ENCODE peak calls at places on chromosomes 1 and 21, in four cellular contexts. S is left ventricle myocardium inferior, Z is fibroblast of lung, R is thoracic aorta. U is an unnamed sample.

GRCh38 chr1:93738926-93739325 is 57.3 kb upstream of the BCAR3 start:
- DNase-seq in S (no peak), Z (no peak), R (no peak), U (no peak)

GRCh38 chr21:42750737-42751530 is 97.5 kb downstream of the PDE9A start:
- DNase-seq in S (no peak), Z (no peak), R (no peak), U (no peak)

GRCh38 chr1:4961935-4962645 is 307.7 kb downstream of the AJAP1 start:
- DNase-seq in S (no peak), Z (no peak), R (no peak), U (no peak)

GRCh38 chr21:42836767-42837301 is 42.5 kb downstream of the WDR4 start:
- DNase-seq in S (no peak), Z (no peak), R (no peak), U (no peak)

GRCh38 chr1:177170756-177171535 is at the start of gene BRINP2:
- DNase-seq in S (peak), Z (peak), R (no peak), U (no peak)

GRCh38 chr21:28069446-28069845 is 923.2 kb downstream of the LTN1 start:
- DNase-seq in S (no peak), Z (peak), R (no peak), U (no peak)

GRCh38 chr1:165631403-165632151 is 543 bp downstream of the MGST3 start:
- DNase-seq in S (peak), Z (peak), R (peak), U (peak)

GRCh38 chr21:43306911-43307676 is 119.8 kb downstream of the SIK1 start:
- DNase-seq in S (peak), Z (peak), R (no peak), U (peak)

GRCh38 chr1:1014896-1015681 is 1.8 kb downstream of the ISG15 start:
- DNase-seq in S (no peak), Z (no peak), R (no peak), U (peak)

DNA sequence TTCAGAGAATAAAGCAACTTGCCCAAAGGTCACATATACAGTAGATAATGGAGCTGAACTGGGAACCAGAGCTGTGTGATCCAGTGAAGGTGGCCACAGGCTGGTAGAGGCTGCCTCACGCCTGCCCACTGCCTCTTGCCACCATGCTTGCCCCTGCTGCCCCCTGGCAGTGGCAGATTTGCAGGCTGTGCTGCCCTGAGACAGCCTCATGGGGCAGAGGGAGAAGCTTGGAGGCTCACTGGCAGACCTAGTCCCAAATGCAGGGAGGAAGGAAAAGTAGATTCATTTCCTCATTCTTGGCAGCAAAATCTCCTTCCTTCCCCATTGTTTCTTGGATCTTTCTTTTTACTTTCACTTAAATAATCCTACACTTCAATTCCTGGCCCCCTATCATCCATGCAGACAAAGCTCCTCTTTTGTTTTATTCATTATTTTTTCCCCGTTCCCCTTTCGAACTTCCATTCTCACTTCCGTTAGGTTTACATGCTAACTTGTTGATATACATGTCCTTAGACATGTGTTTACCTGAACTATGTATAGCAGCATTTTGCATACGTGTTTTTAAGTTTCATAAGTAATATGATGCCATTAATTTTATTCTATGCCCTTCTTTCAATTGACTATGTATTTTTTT is 66.9 kb upstream of the LYST start:
- DNase-seq in S (no peak), Z (no peak), R (no peak), U (no peak)
- TF ChIP-seq CTCF in S (no peak), Z (no peak), R (no peak), U (no peak)

GRCh38 chr1:119544165-119544762 is 37.3 kb downstream of the HSD3B1 start:
- DNase-seq in S (no peak), Z (no peak), R (no peak), U (peak)
- TF ChIP-seq CTCF in S (no peak), Z (peak), R (no peak), U (peak)

DNA sequence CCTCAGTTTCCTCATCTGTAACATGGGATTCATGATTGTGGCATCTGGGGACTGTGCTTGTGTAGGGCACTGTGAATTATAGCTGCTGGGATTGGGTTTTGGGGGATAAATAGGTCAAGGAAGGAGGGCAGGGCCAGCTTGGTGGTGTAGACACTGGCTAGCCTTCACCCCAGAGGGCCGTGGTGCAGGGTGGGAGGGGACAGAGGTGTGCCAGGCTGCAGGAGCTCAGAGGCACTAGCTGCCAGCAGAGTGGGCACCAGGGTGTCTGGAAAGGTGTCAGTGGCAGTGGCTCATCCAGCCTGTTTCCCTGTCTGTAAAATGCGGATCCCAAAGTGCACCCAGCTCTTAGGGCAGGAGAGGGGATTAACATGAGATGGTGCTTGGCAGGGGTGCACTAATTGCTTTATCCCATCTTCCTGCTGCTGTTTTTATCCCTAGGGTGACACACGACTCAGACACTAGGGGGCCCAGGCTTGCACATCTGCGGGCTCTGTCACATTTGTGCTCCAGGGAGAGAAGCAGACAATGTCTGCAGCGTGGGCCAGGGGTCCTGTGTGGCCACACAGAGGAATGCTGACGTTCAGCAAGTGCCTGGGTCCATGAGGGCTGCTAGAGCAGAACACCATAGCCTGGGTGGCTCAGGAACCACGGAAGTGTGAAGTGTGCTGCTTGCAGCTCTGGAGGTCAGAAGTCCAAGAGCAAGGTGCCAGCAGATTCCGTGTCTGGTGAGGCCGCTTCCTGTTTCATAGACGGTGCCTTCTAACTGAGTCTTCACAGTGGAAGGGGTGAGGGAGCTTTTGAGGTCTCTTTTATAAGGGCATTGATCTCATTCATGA is 19.3 kb downstream of the OBSCN start:
- DNase-seq in S (no peak), Z (peak), R (no peak), U (no peak)
- TF ChIP-seq CTCF in S (no peak), Z (peak), R (no peak), U (no peak)

DNA sequence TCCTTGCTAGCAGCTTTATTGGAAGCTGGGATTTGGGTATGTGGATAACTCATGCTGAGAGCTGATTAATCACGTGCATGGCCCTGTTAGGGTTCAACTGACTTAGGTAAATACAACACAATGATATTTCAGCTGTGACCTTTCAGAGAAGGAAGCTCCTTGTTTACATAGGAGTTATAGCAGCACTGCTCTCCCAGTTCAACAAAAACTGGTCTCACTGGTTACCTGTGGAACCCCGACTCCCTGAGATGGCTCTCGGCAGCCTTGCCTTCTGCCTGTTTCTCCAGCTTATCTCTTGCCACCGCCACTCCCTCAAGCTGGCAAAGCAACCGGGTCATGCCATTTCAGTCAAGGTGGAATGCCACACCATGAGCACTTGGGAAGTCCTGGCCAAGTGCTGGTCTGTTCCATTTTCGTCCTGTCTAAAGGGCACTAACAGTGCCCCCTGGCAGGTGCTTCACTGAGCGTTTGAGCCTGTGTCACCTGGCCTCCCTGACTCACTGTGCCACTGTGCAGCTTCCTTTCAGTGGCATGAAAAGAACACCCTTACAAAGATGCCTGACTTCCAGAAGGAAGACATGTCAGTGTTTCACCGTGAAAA is 31.6 kb downstream of the DOP1B start:
- DNase-seq in S (peak), Z (no peak), R (no peak), U (no peak)
- TF ChIP-seq CTCF in S (no peak), Z (no peak), R (no peak), U (no peak)

DNA sequence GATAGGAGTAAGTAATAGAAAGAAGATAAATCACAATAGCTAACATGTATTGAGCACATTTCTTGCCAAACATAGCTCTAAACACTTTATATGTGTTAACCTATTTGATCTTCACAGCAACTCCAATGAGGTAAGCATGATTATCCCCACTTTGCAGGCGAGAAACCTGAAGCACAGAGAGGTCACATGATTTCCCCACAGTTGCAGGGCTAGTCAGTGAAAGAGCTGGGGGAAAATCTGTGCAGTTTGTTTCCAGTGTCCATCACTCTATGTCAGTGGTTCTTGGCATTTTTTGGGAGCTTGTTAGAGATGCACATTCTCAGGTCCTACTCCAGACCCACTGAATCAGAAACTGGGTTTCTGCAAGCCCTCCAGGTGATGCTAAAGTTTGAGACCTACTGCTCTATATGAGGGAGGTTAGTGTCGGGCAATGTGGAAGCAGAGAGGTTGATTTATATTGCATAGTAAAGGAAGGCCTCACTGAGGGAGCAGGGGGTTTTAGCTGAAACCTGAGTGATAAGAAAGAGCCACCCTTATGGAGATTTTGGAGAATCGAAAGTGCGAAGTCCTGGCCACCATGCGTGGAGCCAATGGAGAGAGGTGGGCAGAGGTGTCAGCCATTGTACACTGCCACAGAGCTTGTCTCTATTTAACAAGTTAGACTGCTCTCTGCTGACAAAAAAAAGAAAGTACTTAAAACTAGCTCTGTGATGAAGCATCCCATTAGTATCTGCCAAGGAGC is 20.9 kb downstream of the MCOLN3 start:
- DNase-seq in S (no peak), Z (peak), R (no peak), U (peak)
- TF ChIP-seq CTCF in S (no peak), Z (no peak), R (no peak), U (peak)

GRCh38 chr1:179702923-179703322 is 40.2 kb upstream of the FAM163A start:
- DNase-seq in S (no peak), Z (no peak), R (no peak), U (no peak)

GRCh38 chr1:179709841-179710329 is 33.2 kb upstream of the FAM163A start:
- DNase-seq in S (peak), Z (peak), R (no peak), U (peak)

GRCh38 chr1:179707406-179707805 is 35.7 kb upstream of the FAM163A start:
- DNase-seq in S (no peak), Z (no peak), R (no peak), U (no peak)

GRCh38 chr1:179708434-179709195 is 34.5 kb upstream of the FAM163A start:
- DNase-seq in S (no peak), Z (no peak), R (no peak), U (no peak)

GRCh38 chr1:179706339-179706941 is 36.7 kb upstream of the FAM163A start:
- DNase-seq in S (peak), Z (peak), R (no peak), U (peak)
- TF ChIP-seq CTCF in S (peak), Z (peak), R (peak), U (peak)

GRCh38 chr1:204130989-204131892 is 20.6 kb downstream of the ETNK2 start:
- DNase-seq in S (no peak), Z (peak), R (no peak), U (no peak)
- TF ChIP-seq CTCF in S (no peak), Z (peak), R (no peak), U (no peak)

U was measured in activated CD8-positive, alpha-beta T cell treated with anti-CD3 and anti-CD28 coated beads for 36 hours.